ENCODE peak calls at places on chromosome 17, in four cellular contexts. V, I, C and K are unnamed samples.

GRCh38 chr17:42806249-42806648 is 7.6 kb downstream of the CNTD1 start:
- DNase-seq in I (no peak), C (no peak), V (no peak), K (no peak)

GRCh38 chr17:79420318-79421243 is 190.3 kb downstream of the RBFOX3 start:
- DNase-seq in V (peak), C (peak), I (no peak), K (no peak)

GRCh38 chr17:44007346-44008204 is 3.2 kb downstream of the NAGS start:
- DNase-seq in I (no peak), C (peak), V (no peak), K (no peak)

GRCh38 chr17:81254955-81255717 is 16.0 kb downstream of the NDUFAF8 start:
- DNase-seq in I (peak), V (peak), C (peak), K (peak)

GRCh38 chr17:58083491-58084316 is 485 bp downstream of the DYNLL2 start:
- DNase-seq in C (peak), V (peak), I (peak), K (peak)

GRCh38 chr17:68909066-68909465 is 46.1 kb downstream of the ABCA8 start:
- DNase-seq in C (peak), I (peak), V (peak), K (peak)

GRCh38 chr17:42285346-42286050 is 2.8 kb upstream of the STAT5A start:
- DNase-seq in I (peak), C (peak), V (no peak), K (no peak)

GRCh38 chr17:19996086-19996485 is 13.1 kb upstream of the SPECC1 start:
- DNase-seq in C (no peak), I (no peak), V (no peak), K (no peak)

GRCh38 chr17:71440513-71440912 is 680.3 kb upstream of the SOX9 start:
- DNase-seq in I (no peak), C (no peak), V (no peak), K (no peak)

DNA sequence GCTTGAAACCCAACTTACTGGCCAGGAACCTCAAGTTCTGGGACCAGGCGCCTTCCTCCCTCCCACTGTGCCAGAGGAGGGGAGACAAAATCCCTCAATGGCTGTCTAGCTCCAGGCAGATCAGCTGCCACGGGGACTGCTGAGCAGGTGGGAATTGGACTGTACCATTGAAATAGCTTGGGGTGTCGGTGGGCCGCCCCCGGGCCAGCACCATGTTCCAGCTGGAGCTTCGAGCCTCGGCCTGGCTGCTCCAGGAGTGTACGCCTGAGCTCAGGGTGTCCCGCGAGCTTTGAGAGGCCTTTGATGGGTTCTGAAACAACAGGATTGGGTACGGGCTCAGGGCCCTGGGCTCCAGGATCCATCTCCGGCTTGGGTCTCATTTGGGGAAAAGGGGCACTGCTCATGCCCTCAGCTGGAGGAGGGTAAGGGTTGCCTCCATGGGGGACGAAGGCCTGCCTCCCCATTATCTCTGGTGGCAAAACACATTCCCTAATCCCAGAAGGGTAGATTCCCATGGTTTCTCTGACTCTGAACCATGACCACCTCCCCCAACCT is 4.6 kb upstream of the SPATA32 start:
- DNase-seq in V (no peak), C (no peak), I (no peak), K (no peak)
- TF ChIP-seq CTCF in V (no peak), C (no peak), I (no peak), K (no peak)

GRCh38 chr17:2391597-2392251 is 9.1 kb downstream of the MNT start:
- DNase-seq in I (no peak), V (no peak), C (no peak), K (no peak)

GRCh38 chr17:2393954-2394749 is 6.7 kb downstream of the MNT start:
- DNase-seq in C (no peak), I (no peak), V (no peak), K (no peak)

GRCh38 chr17:2393184-2393953 is 7.5 kb downstream of the MNT start:
- DNase-seq in C (peak), I (peak), V (peak), K (peak)

GRCh38 chr17:2390199-2390880 is 10.5 kb downstream of the MNT start:
- DNase-seq in I (no peak), V (peak), C (no peak), K (no peak)

GRCh38 chr17:2392252-2393183 is 8.3 kb downstream of the MNT start:
- DNase-seq in C (peak), I (peak), V (peak), K (peak)
- TF ChIP-seq CTCF in C (no peak), I (no peak), V (no peak), K (no peak)

DNA sequence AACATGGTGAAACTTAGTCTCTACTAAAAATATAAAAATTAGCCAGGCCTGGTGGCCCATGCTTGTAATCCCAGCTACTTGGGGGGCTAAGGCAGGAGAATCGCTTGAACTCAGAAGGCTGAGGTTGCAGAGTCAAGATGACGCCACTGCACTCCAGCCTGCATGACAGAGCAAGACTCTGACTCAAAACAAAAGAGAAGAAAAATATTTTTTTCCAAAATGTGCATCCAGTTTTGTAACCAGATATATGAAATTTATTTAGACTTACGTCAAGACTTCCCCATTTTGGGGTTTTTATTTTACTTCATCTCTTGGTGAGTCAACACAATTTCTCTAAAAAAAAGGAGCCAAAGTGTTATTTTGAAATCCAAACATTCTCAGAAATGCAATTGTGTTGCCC is 5.5 kb upstream of the TM4SF5 start:
- DNase-seq in C (no peak), V (no peak), I (no peak), K (no peak)
- TF ChIP-seq CTCF in C (no peak), V (no peak), I (no peak), K (no peak)

GRCh38 chr17:35242158-35242804 is 591 bp upstream of the SLFN5 start:
- DNase-seq in I (peak), C (peak), V (peak), K (peak)
- TF ChIP-seq CTCF in I (peak), C (peak), V (peak), K (peak)

DNA sequence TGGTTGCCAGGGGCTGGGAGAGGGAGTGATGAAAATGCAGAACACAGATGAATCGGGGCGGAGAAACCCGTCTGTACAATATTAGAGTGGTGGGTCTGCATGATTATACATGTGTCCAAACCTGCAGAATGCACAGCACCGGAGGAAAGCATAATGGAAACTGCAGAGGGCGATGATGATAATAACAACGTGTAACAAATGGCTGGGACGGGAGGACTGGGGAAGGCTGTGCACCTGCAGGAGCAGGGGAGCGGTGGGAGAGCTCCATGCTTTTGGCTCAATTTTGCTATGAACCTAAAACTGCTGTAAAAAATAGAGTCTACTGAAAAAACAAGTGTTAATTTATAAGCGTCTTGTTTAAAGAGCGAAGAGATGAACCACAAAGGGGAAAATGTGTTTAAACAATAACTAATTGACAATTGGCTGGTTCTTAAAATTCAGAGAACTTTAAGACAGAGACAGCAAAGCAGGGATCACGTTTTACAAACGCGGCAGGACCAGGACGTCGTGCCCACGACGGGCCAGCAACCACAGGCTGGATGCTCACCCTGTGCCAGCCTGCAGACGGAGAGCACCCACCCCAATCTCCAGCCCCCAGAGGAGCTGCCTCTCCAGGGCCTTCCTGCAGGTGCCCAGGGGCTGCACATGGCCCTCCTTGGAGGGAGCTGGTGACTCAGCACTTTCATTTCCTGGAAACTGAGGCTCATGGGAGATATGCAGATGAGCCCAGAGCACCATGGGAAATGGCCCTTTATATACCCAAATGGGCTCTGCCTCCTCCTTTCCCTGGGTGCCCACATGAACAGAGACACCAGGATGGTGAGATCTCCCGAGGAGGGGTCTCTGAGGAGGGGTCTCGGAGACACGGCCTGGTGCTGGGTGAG is at the start of gene TEX19:
- DNase-seq in I (no peak), V (no peak), C (no peak), K (no peak)
- TF ChIP-seq CTCF in I (no peak), V (no peak), C (no peak), K (no peak)

GRCh38 chr17:75393523-75394331 is 11.8 kb downstream of the GRB2 start:
- DNase-seq in I (peak), V (peak), C (peak), K (peak)
- TF ChIP-seq CTCF in I (peak), V (peak), C (peak), K (no peak)